ENCODE peak calls at places on chromosomes 1 and 21, in nine cellular contexts. Z is effector memory CD4-positive, alpha-beta T cell; C is psoas muscle; D is right lobe of liver; E is neuronal stem cell; B is K562; J is upper lobe of right lung; H is SK-N-SH; V is body of pancreas. G is an unnamed sample.

GRCh38 chr1:223419561-223419960 is 26.3 kb downstream of the CCDC185 start:
- DNase-seq in Z (no peak), C (no peak), D (no peak), E (no peak), B (no peak), J (no peak), H (no peak), V (no peak), G (no peak)

GRCh38 chr1:145871994-145872411 is 13.1 kb upstream of the PIAS3 start:
- DNase-seq in Z (no peak), C (peak; percentile 70), D (peak; percentile 67), E (no peak), B (no peak), J (peak; percentile 74), H (no peak), V (no peak), G (peak; percentile 44)

GRCh38 chr1:233613252-233614172 is at the start of gene KCNK1:
- DNase-seq in Z (no peak), C (peak; percentile 67), D (peak; percentile 79), E (peak; percentile 54), B (peak; percentile 76), J (peak; percentile 91), H (peak; percentile 90), V (peak; percentile 89), G (peak; percentile 68)

GRCh38 chr1:195761102-195761501 is 847.1 kb downstream of the KCNT2 start:
- DNase-seq in Z (no peak), C (no peak), D (no peak), E (no peak), B (no peak), J (no peak), H (no peak), V (no peak), G (no peak)

GRCh38 chr1:228312091-228312764 is 94.4 kb downstream of the TRIM11 start:
- DNase-seq in Z (no peak), C (no peak), D (no peak), E (no peak), B (no peak), J (peak; percentile 31), H (no peak), V (no peak), G (no peak)

GRCh38 chr1:19861034-19861433 is 21.2 kb upstream of the OTUD3 start:
- DNase-seq in Z (no peak), C (no peak), D (no peak), E (no peak), B (peak; percentile 33), J (no peak), H (no peak), V (no peak), G (no peak)

GRCh38 chr21:45408271-45408791 is 3.4 kb downstream of the COL18A1 start:
- DNase-seq in Z (no peak), C (peak; percentile 38), D (peak; percentile 42), E (no peak), B (no peak), J (no peak), H (no peak), V (no peak), G (peak; percentile 55)

GRCh38 chr1:19079541-19079940 is 123.1 kb upstream of the IFFO2 start:
- DNase-seq in Z (no peak), C (peak; percentile 35), D (no peak), E (no peak), B (no peak), J (no peak), H (no peak), V (no peak), G (no peak)

GRCh38 chr1:17207966-17208418 is 3.1 kb downstream of the PADI1 start:
- DNase-seq in Z (no peak), C (peak; percentile 23), D (no peak), E (no peak), B (no peak), J (no peak), H (no peak), V (no peak), G (no peak)

GRCh38 chr1:25565188-25565591 is 21.8 kb downstream of the LDLRAP1 start:
- DNase-seq in Z (no peak), C (no peak), D (no peak), E (no peak), B (no peak), J (no peak), H (no peak), V (no peak), G (no peak)

GRCh38 chr1:147223740-147224615 is 1.2 kb downstream of the FMO5 start:
- DNase-seq in Z (no peak), C (no peak), D (no peak), E (no peak), B (no peak), J (no peak), H (no peak), V (no peak), G (no peak)

GRCh38 chr1:64133036-64133435 is 70.4 kb upstream of the UBE2U start:
- DNase-seq in Z (no peak), C (no peak), D (no peak), E (no peak), B (no peak), J (no peak), H (no peak), V (no peak), G (no peak)

GRCh38 chr1:81848880-81849500 is 48.3 kb downstream of the ADGRL2 start:
- DNase-seq in Z (no peak), C (no peak), D (no peak), E (peak; percentile 40), B (no peak), J (no peak), H (no peak), V (no peak), G (no peak)

GRCh38 chr1:50829010-50829958 is 130.8 kb downstream of the FAF1 start:
- DNase-seq in Z (no peak), C (no peak), D (no peak), E (no peak), B (no peak), J (no peak), H (no peak), V (no peak), G (no peak)

GRCh38 chr1:168485048-168485447 is 58.7 kb downstream of the XCL2 start:
- DNase-seq in Z (no peak), C (no peak), D (no peak), E (no peak), B (no peak), J (no peak), H (no peak), V (no peak), G (peak; percentile 59)

GRCh38 chr1:205667909-205668643 is 12.2 kb downstream of the SLC45A3 start:
- DNase-seq in Z (no peak), C (no peak), D (peak; percentile 63), E (no peak), B (no peak), J (no peak), H (no peak), V (no peak), G (peak; percentile 67)
- H3K4me1 ChIP-seq in Z (no peaks in the 10 kb centered on the region), C (no peaks in the 10 kb centered on the region), D (peaks cover 85% of the 10 kb centered on the region), E (peaks cover 48% of the 10 kb centered on the region), B (peaks cover 9% of the 10 kb centered on the region), J (no peaks in the 10 kb centered on the region), H (no peaks in the 10 kb centered on the region), V (peaks cover 18% of the 10 kb centered on the region), G (peaks cover 7% of the 10 kb centered on the region)

GRCh38 chr1:185341196-185341781 is 24.2 kb upstream of the IVNS1ABP start:
- DNase-seq in Z (no peak), C (no peak), D (no peak), E (no peak), B (no peak), J (no peak), H (no peak), V (no peak), G (no peak)

GRCh38 chr1:185342017-185342416 is 25.0 kb upstream of the IVNS1ABP start:
- DNase-seq in Z (no peak), C (no peak), D (no peak), E (no peak), B (no peak), J (no peak), H (no peak), V (no peak), G (no peak)

GRCh38 chr1:185345913-185346717 is 29.1 kb upstream of the IVNS1ABP start:
- DNase-seq in Z (no peak), C (no peak), D (no peak), E (no peak), B (no peak), J (no peak), H (no peak), V (no peak), G (no peak)

GRCh38 chr1:185342672-185343259 is 25.7 kb upstream of the IVNS1ABP start:
- DNase-seq in Z (no peak), C (no peak), D (no peak), E (no peak), B (no peak), J (no peak), H (no peak), V (no peak), G (no peak)

DNA sequence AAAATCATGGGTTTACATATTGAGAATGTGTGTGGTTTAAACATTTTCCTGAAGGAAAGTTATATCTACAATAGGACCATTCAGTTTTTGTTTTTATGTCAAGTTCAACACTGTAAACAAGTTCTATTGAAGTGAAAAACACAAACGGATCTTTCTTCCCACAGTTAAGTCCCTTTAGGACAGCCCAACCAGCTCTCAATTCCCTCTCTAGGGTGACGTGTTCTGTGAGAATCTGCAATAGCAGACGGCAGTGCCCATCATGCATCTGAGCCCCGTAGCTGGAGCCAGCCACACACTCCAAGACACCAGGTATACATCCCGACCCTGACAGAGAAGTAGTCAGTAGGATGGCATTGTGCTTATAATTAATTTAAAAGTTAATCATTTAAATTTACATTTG is 26.3 kb upstream of the IVNS1ABP start:
- DNase-seq in Z (no peak), C (no peak), D (no peak), E (no peak), B (no peak), J (no peak), H (no peak), V (no peak), G (no peak)
- H3K27ac ChIP-seq in Z (no peak overlapping the region), C (no peak overlapping the region), D (no peak overlapping the region), E (no peak overlapping the region), B (no peak overlapping the region), J (no peak overlapping the region), H (no peak overlapping the region), V (no peak overlapping the region), G (no peak overlapping the region)

GRCh38 chr1:49160677-49161076 is 384.0 kb upstream of the BEND5 start:
- DNase-seq in Z (no peak), C (no peak), D (no peak), E (no peak), B (no peak), J (no peak), H (no peak), V (no peak), G (no peak)

DNA sequence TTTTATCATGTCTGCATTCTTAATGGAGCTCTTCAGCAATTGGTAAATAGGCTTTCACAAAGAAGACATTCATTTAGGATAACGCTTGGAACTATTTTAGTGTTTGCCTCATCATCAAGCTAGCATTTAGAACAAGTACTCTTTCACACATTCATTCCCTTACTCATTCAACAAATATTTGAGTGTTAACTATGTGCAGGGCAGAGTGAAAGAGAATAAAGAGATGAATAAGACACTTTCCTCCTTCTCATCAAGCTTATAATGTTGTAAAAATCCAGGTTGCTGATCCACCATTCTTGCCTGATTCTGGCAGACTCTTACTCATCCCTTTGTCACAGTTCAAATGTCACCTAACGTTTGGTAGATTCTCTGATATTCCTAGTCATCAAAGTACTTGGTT is 386.4 kb upstream of the BEND5 start:
- DNase-seq in Z (no peak), C (no peak), D (no peak), E (no peak), B (no peak), J (no peak), H (no peak), V (no peak), G (no peak)
- H3K9me3 ChIP-seq in Z (no peaks in the 10 kb centered on the region), C (no peaks in the 10 kb centered on the region), D (no peaks in the 10 kb centered on the region), E (no peaks in the 10 kb centered on the region), B (no peaks in the 10 kb centered on the region), J (no peaks in the 10 kb centered on the region), H (no peaks in the 10 kb centered on the region), V (no peaks in the 10 kb centered on the region), G (no peaks in the 10 kb centered on the region)

GRCh38 chr21:42320791-42321190 is 5.6 kb upstream of the TFF3 start:
- DNase-seq in Z (no peak), C (no peak), D (no peak), E (no peak), B (no peak), J (no peak), H (no peak), V (no peak), G (no peak)
- H3K4me1 ChIP-seq in Z (no peaks in the 10 kb centered on the region), C (no peaks in the 10 kb centered on the region), D (no peaks in the 10 kb centered on the region), E (peaks cover 3% of the 10 kb centered on the region), B (no peaks in the 10 kb centered on the region), J (peaks cover 8% of the 10 kb centered on the region), H (no peaks in the 10 kb centered on the region), V (no peaks in the 10 kb centered on the region), G (no peaks in the 10 kb centered on the region)